ENCODE peak calls at places on chromosomes 1 and 21, in five cellular contexts. W is H1, I is esophagus muscularis mucosa, G is transverse colon, F is K562. T is an unnamed sample. For H3K27me3, the result is how much of the 10 kb centered on the place peaks cover.

GRCh38 chr1:235601087-235601486 is 48.5 kb downstream of the GNG4 start:
- DNase-seq in G (no peak), W (no peak), I (no peak), F (no peak), T (no peak)

GRCh38 chr1:119603695-119604094 is 44.4 kb downstream of the ZNF697 start:
- DNase-seq in G (no peak), I (no peak), W (no peak), F (no peak), T (no peak)

GRCh38 chr1:231189683-231190270 is 27.9 kb downstream of the TRIM67 start:
- DNase-seq in F (no peak), W (no peak), I (no peak), G (no peak), T (no peak)

GRCh38 chr1:246067432-246068021 is 439.6 kb downstream of the SMYD3 start:
- DNase-seq in W (no peak), F (no peak), G (no peak), I (no peak), T (no peak)

GRCh38 chr1:42822833-42823392 is 5.7 kb upstream of the SVBP start:
- DNase-seq in F (peak), G (no peak), I (no peak), W (no peak), T (no peak)

GRCh38 chr1:168918860-168919741 is 187.4 kb upstream of the ATP1B1 start:
- DNase-seq in G (no peak), F (no peak), W (peak), I (no peak), T (no peak)

GRCh38 chr1:77686784-77687518 is 4.5 kb upstream of the ZZZ3 start:
- DNase-seq in F (no peak), W (no peak), I (no peak), G (no peak), T (no peak)

GRCh38 chr1:45326627-45327591 is at the start of gene HPDL:
- DNase-seq in G (peak), I (no peak), W (peak), F (peak), T (peak)

GRCh38 chr1:210692796-210693195 is 364.1 kb downstream of the HHAT start:
- DNase-seq in I (no peak), W (no peak), G (no peak), F (no peak), T (no peak)

GRCh38 chr1:31239653-31240241 is at the start of gene NKAIN1:
- DNase-seq in I (no peak), W (peak), F (no peak), G (no peak), T (no peak)

GRCh38 chr1:61393575-61393974 is 311.2 kb downstream of the NFIA start:
- DNase-seq in I (no peak), F (no peak), W (no peak), G (no peak), T (no peak)

GRCh38 chr1:159983681-159984080 is 29.6 kb upstream of the SLAMF9 start:
- DNase-seq in F (no peak), G (no peak), I (peak), W (no peak), T (no peak)

GRCh38 chr1:209434066-209434465 is 149.4 kb upstream of the CAMK1G start:
- DNase-seq in G (no peak), W (no peak), F (no peak), I (no peak), T (no peak)

GRCh38 chr1:61337981-61338848 is 255.9 kb downstream of the NFIA start:
- DNase-seq in F (no peak), I (no peak), G (peak), W (peak), T (peak)

GRCh38 chr1:59332983-59333382 is 36.1 kb downstream of the FGGY start:
- DNase-seq in F (no peak), W (no peak), I (peak), G (no peak), T (no peak)

GRCh38 chr21:42062543-42063022 is 8.5 kb upstream of the UMODL1 start:
- DNase-seq in G (peak), W (no peak), I (no peak), F (no peak), T (no peak)

GRCh38 chr1:169113613-169114119 is 7.2 kb downstream of the ATP1B1 start:
- DNase-seq in F (no peak), I (no peak), W (peak), G (no peak), T (no peak)

GRCh38 chr1:47527653-47528272 is 89.9 kb downstream of the FOXD2 start:
- DNase-seq in I (no peak), F (peak), G (peak), W (no peak), T (no peak)

GRCh38 chr1:15760520-15761211 is 2.1 kb downstream of the FBLIM1 start:
- DNase-seq in W (no peak), I (no peak), F (no peak), G (peak), T (no peak)

GRCh38 chr1:173201968-173202367 is 5.2 kb downstream of the TNFSF4 start:
- DNase-seq in I (no peak), G (no peak), W (no peak), F (no peak), T (no peak)

GRCh38 chr1:65065535-65066378 is 82.2 kb upstream of the AK4 start:
- DNase-seq in W (no peak), F (peak), I (no peak), G (peak), T (peak)
- H3K27ac ChIP-seq in W (peak), F (peak), I (peak), G (peak), T (peak)

GRCh38 chr1:228650141-228650540 is 85.1 kb upstream of the RHOU start:
- DNase-seq in W (peak), I (no peak), G (no peak), F (no peak), T (no peak)
- H3K27me3 ChIP-seq in W (under half), I (half or more), G (half or more), F (under half), T (under half)

GRCh38 chr1:100349276-100349675 is 3.0 kb upstream of the CDC14A start:
- DNase-seq in I (no peak), G (no peak), F (no peak), W (no peak), T (no peak)

GRCh38 chr1:100344774-100345173 is 7.5 kb upstream of the CDC14A start:
- DNase-seq in I (no peak), W (no peak), G (no peak), F (no peak), T (no peak)

GRCh38 chr1:100346387-100346786 is 5.9 kb upstream of the CDC14A start:
- DNase-seq in F (no peak), G (no peak), I (no peak), W (no peak), T (no peak)

GRCh38 chr1:100348549-100349144 is 3.7 kb upstream of the CDC14A start:
- DNase-seq in G (no peak), F (no peak), I (no peak), W (no peak), T (no peak)

GRCh38 chr1:100347009-100347966 is 5.0 kb upstream of the CDC14A start:
- DNase-seq in W (no peak), F (peak), I (no peak), G (no peak), T (no peak)
- TF ChIP-seq EP300 in W (no peak), F (peak), I (no peak), G (no peak), T (no peak)

GRCh38 chr1:26032636-26033357 is 11.2 kb downstream of the EXTL1 start:
- DNase-seq in F (no peak), I (no peak), W (no peak), G (no peak), T (no peak)
- H3K27ac ChIP-seq in F (no peak), I (no peak), W (no peak), G (no peak), T (no peak)

DNA sequence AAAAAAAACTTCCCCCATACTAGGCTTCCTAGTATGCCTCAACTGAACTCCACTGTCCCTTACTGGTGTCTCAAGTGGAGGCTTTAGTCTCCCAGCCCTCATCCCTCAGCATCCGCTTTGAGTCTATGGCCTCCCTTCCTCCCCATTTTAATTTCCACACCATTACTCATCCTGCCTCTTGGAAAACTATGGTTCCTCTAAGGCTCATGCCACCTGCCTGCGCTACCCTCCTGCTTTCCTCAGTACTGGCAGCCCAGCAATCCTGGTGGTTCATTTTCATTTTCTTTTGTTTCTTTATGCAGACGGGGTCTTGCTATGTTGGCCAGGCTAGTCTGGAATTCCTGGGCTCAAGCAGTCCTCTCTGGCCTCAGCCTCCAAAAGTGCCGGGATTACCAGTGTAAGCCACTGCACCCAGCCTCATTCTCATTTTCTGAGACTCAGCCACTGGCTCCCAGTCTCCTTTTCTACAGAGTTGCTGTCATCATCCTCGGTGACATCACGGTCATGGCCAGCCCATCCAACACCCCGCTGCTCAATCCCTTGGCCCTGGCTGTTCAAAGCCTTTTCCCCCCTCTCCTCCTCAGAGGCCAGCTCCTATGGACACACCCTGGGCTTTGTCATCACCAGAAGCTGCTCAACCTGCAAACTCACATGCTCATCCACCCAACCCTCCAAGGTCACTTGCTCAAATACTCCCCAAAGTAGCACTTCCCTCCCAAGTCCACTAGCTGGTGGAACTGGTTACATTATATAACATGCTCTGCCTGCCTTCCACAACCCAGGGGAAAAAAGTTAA is 2.3 kb upstream of the PMVK start:
- DNase-seq in G (no peak), W (no peak), F (no peak), I (no peak), T (no peak)
- H3K27me3 ChIP-seq in G (under half), W (under half), F (under half), I (under half), T (under half)

DNA sequence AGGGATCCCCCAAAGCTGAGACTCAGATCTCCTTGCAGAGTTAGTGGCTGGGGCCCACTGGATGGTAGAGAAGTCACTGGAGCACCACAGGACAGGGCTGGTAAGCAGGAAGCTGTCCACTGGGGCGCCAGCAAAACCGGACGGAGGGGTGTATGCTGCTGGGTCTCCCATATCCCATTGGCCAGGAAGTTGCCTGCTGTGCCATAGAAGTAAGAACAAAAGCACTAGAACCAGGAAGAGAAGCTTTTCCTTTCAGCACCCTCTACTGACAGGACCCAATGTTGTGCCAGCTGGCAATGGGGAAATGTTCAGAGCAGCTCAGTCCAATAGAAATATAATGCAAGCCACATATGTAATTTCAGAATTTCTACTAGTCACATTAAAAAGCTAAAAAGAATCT is 146.6 kb downstream of the SPATA46 start:
- DNase-seq in F (no peak), I (no peak), W (peak), G (peak), T (no peak)
- TF ChIP-seq EP300 in F (no peak), I (no peak), W (no peak), G (no peak), T (no peak)